ENCODE peak calls at places on chromosomes 5 and 9, in six cellular contexts. One of them, this sample, is unnamed.

GRCh38 chr5:119287547-119288073 is 68.2 kb upstream of the TNFAIP8 start:
- DNase-seq in prostate gland: no peak
- DNase-seq in ovary: no peak
- DNase-seq in heart left ventricle: no peak
- DNase-seq in transverse colon: no peak
- DNase-seq in sigmoid colon: no peak
- DNase-seq in this sample: no peak

GRCh38 chr5:124902097-124902821 is 155.8 kb upstream of the ZNF608 start:
- DNase-seq in prostate gland: no peak
- DNase-seq in ovary: no peak
- DNase-seq in heart left ventricle: no peak
- DNase-seq in transverse colon: no peak
- DNase-seq in sigmoid colon: no peak
- DNase-seq in this sample: no peak

GRCh38 chr5:1315709-1316587 is 21.1 kb upstream of the TERT start:
- DNase-seq in prostate gland: peak; percentile 92
- DNase-seq in ovary: no peak
- DNase-seq in heart left ventricle: no peak
- DNase-seq in transverse colon: peak; percentile 88
- DNase-seq in sigmoid colon: peak; percentile 53
- DNase-seq in this sample: no peak

GRCh38 chr5:164289526-164289925 is 784.1 kb downstream of the MAT2B start:
- DNase-seq in prostate gland: no peak
- DNase-seq in ovary: no peak
- DNase-seq in heart left ventricle: no peak
- DNase-seq in transverse colon: no peak
- DNase-seq in sigmoid colon: no peak
- DNase-seq in this sample: no peak

GRCh38 chr5:170552486-170553122 is 48.8 kb downstream of the KCNIP1 start:
- DNase-seq in prostate gland: no peak
- DNase-seq in ovary: peak; percentile 75
- DNase-seq in heart left ventricle: peak; percentile 85
- DNase-seq in transverse colon: peak; percentile 62
- DNase-seq in sigmoid colon: peak; percentile 93
- DNase-seq in this sample: no peak

GRCh38 chr9:5336683-5337082 is 3.0 kb downstream of the RLN1 start:
- DNase-seq in prostate gland: no peak
- DNase-seq in ovary: no peak
- DNase-seq in heart left ventricle: no peak
- DNase-seq in transverse colon: no peak
- DNase-seq in sigmoid colon: no peak
- DNase-seq in this sample: no peak

GRCh38 chr9:127942152-127943010 is 4.7 kb upstream of the DPM2 start:
- DNase-seq in prostate gland: peak; percentile 53
- DNase-seq in ovary: peak; percentile 77
- DNase-seq in heart left ventricle: peak; percentile 63
- DNase-seq in transverse colon: peak; percentile 63
- DNase-seq in sigmoid colon: peak; percentile 91
- DNase-seq in this sample: no peak

GRCh38 chr5:109470263-109470662 is 60.5 kb upstream of the PJA2 start:
- DNase-seq in prostate gland: no peak
- DNase-seq in ovary: no peak
- DNase-seq in heart left ventricle: no peak
- DNase-seq in transverse colon: no peak
- DNase-seq in sigmoid colon: no peak
- DNase-seq in this sample: no peak

GRCh38 chr9:133321411-133321935 is 14.5 kb downstream of the SURF6 start:
- DNase-seq in prostate gland: no peak
- DNase-seq in ovary: no peak
- DNase-seq in heart left ventricle: no peak
- DNase-seq in transverse colon: no peak
- DNase-seq in sigmoid colon: peak; percentile 56
- DNase-seq in this sample: peak; percentile 39

GRCh38 chr5:1480217-1480616 is 35.0 kb upstream of the SLC6A3 start:
- DNase-seq in prostate gland: no peak
- DNase-seq in ovary: no peak
- DNase-seq in heart left ventricle: peak; percentile 56
- DNase-seq in transverse colon: peak; percentile 51
- DNase-seq in sigmoid colon: no peak
- DNase-seq in this sample: no peak

GRCh38 chr5:172846677-172847076 is 12.6 kb downstream of the ERGIC1 start:
- DNase-seq in prostate gland: no peak
- DNase-seq in ovary: no peak
- DNase-seq in heart left ventricle: no peak
- DNase-seq in transverse colon: no peak
- DNase-seq in sigmoid colon: no peak
- DNase-seq in this sample: no peak

GRCh38 chr5:151199581-151200185 is 24.2 kb downstream of the CCDC69 start:
- DNase-seq in prostate gland: no peak
- DNase-seq in ovary: no peak
- DNase-seq in heart left ventricle: no peak
- DNase-seq in transverse colon: no peak
- DNase-seq in sigmoid colon: no peak
- DNase-seq in this sample: peak; percentile 28
- TF ChIP-seq POLR2A in prostate gland: no peak
- TF ChIP-seq POLR2A in ovary: no peak
- TF ChIP-seq POLR2A in heart left ventricle: no peak
- TF ChIP-seq POLR2A in transverse colon: no peak
- TF ChIP-seq POLR2A in sigmoid colon: no peak
- TF ChIP-seq POLR2A in this sample: no peak

DNA sequence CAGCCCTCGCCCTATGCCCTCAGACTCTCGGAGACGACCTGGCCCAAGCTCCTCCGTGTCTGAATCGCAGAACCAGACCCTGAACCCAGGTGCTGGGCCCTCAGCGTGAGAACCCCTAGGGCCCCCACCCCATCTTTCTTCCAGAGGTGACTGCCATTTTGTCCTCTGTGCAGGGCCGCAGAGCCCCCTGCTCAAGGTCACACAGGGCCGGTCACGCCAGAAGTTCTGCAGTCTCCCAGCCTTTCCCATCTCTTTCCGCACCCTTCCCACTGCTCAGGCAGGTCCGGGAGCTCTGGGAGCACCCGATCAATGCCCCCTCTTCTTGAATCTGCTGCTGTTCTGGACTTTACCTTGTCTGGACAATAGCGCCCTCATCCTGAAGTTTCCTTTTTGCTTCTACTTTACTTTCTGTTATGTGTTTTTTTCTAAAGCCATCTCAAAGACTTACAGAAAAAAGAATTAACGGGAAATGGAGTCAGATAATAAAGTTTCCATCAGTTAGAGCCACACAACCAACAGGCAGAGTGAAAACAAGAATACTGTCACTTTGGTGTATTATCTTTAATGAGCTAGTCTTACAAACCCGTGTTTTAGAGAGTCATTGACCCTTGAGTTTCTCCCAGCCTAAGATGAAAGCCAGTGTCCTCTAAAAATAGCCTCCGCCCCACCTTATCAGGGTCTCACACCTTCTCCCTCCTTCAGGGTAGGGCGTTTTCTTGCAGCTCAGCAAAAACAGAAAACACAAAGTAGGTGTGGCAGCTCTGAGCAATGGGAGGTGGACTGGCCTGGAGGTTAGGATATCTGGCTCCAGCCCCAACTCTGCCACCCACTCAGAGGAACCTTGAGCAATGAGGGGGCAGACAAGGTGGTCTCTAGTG is 1.8 kb downstream of the TMOD1 start:
- DNase-seq in prostate gland: no peak
- DNase-seq in ovary: no peak
- DNase-seq in heart left ventricle: no peak
- DNase-seq in transverse colon: no peak
- DNase-seq in sigmoid colon: no peak
- DNase-seq in this sample: no peak
- TF ChIP-seq POLR2A in prostate gland: no peak
- TF ChIP-seq POLR2A in ovary: no peak
- TF ChIP-seq POLR2A in heart left ventricle: no peak
- TF ChIP-seq POLR2A in transverse colon: no peak
- TF ChIP-seq POLR2A in sigmoid colon: no peak
- TF ChIP-seq POLR2A in this sample: no peak

GRCh38 chr5:134578578-134579283 is 53.3 kb downstream of the JADE2 start:
- DNase-seq in prostate gland: no peak
- DNase-seq in ovary: peak; percentile 26
- DNase-seq in heart left ventricle: no peak
- DNase-seq in transverse colon: no peak
- DNase-seq in sigmoid colon: peak; percentile 61
- DNase-seq in this sample: no peak

GRCh38 chr5:134576386-134577021 is 51.0 kb downstream of the JADE2 start:
- DNase-seq in prostate gland: no peak
- DNase-seq in ovary: peak; percentile 18
- DNase-seq in heart left ventricle: no peak
- DNase-seq in transverse colon: no peak
- DNase-seq in sigmoid colon: no peak
- DNase-seq in this sample: no peak

GRCh38 chr5:134577796-134578577 is 52.5 kb downstream of the JADE2 start:
- DNase-seq in prostate gland: peak; percentile 78
- DNase-seq in ovary: peak; percentile 84
- DNase-seq in heart left ventricle: peak; percentile 71
- DNase-seq in transverse colon: peak; percentile 84
- DNase-seq in sigmoid colon: peak; percentile 87
- DNase-seq in this sample: peak; percentile 95

GRCh38 chr5:134575316-134575715 is 49.8 kb downstream of the JADE2 start:
- DNase-seq in prostate gland: no peak
- DNase-seq in ovary: no peak
- DNase-seq in heart left ventricle: no peak
- DNase-seq in transverse colon: no peak
- DNase-seq in sigmoid colon: no peak
- DNase-seq in this sample: no peak

DNA sequence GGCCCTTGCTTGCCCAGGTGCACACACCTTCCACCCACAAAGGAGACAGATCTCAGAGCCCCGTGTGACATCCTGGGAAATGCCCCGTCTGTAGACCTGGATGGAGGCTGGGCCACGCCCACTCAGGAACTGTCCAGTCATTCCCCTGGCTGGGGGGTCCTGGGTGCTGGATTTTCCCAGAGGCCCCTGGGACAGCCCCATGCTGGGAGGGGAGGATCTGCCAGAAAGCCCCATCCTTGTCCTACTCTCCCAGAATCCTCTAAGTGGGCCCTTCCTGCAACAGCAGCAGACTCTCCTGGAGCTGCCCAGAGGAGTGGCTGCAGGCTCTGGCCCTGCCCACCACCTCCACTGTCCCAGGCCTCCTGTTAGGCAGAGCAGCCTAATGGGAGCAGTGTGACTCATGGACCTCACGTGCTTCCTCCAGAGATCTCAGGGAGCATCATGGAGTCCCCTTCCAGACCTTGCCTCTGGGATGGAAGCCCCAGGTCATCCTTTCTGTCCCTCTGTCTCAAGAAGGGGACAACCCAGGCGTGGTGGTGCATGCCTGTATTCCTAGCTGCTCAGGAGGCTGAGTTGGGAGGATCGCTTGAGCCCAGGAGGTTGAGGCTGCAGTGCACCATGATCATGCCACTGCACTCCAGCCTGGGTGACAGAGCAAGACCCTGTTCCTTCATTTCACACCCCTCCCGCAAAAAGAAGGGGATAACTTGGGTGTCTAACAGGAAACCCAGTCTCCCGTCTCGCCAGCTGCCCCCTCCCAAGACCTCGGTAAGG is 51.7 kb downstream of the JADE2 start:
- DNase-seq in prostate gland: no peak
- DNase-seq in ovary: no peak
- DNase-seq in heart left ventricle: no peak
- DNase-seq in transverse colon: no peak
- DNase-seq in sigmoid colon: no peak
- DNase-seq in this sample: no peak
- TF ChIP-seq POLR2A in prostate gland: no peak
- TF ChIP-seq POLR2A in ovary: no peak
- TF ChIP-seq POLR2A in heart left ventricle: no peak
- TF ChIP-seq POLR2A in transverse colon: no peak
- TF ChIP-seq POLR2A in sigmoid colon: no peak
- TF ChIP-seq POLR2A in this sample: no peak

GRCh38 chr9:120854596-120855327 is 12.0 kb upstream of the PSMD5 start:
- DNase-seq in prostate gland: no peak
- DNase-seq in ovary: no peak
- DNase-seq in heart left ventricle: no peak
- DNase-seq in transverse colon: no peak
- DNase-seq in sigmoid colon: no peak
- DNase-seq in this sample: no peak

GRCh38 chr9:120853198-120853597 is 10.5 kb upstream of the PSMD5 start:
- DNase-seq in prostate gland: no peak
- DNase-seq in ovary: no peak
- DNase-seq in heart left ventricle: no peak
- DNase-seq in transverse colon: no peak
- DNase-seq in sigmoid colon: no peak
- DNase-seq in this sample: no peak

GRCh38 chr9:120852240-120853018 is 9.7 kb upstream of the PSMD5 start:
- DNase-seq in prostate gland: no peak
- DNase-seq in ovary: no peak
- DNase-seq in heart left ventricle: no peak
- DNase-seq in transverse colon: no peak
- DNase-seq in sigmoid colon: no peak
- DNase-seq in this sample: no peak

GRCh38 chr9:120850315-120850714 is 7.6 kb upstream of the PSMD5 start:
- DNase-seq in prostate gland: no peak
- DNase-seq in ovary: no peak
- DNase-seq in heart left ventricle: no peak
- DNase-seq in transverse colon: no peak
- DNase-seq in sigmoid colon: no peak
- DNase-seq in this sample: no peak

GRCh38 chr9:120851386-120851922 is 8.7 kb upstream of the PSMD5 start:
- DNase-seq in prostate gland: no peak
- DNase-seq in ovary: no peak
- DNase-seq in heart left ventricle: no peak
- DNase-seq in transverse colon: no peak
- DNase-seq in sigmoid colon: no peak
- DNase-seq in this sample: no peak
- TF ChIP-seq POLR2A in prostate gland: no peak
- TF ChIP-seq POLR2A in ovary: no peak
- TF ChIP-seq POLR2A in heart left ventricle: no peak
- TF ChIP-seq POLR2A in transverse colon: no peak
- TF ChIP-seq POLR2A in sigmoid colon: no peak
- TF ChIP-seq POLR2A in this sample: no peak

DNA sequence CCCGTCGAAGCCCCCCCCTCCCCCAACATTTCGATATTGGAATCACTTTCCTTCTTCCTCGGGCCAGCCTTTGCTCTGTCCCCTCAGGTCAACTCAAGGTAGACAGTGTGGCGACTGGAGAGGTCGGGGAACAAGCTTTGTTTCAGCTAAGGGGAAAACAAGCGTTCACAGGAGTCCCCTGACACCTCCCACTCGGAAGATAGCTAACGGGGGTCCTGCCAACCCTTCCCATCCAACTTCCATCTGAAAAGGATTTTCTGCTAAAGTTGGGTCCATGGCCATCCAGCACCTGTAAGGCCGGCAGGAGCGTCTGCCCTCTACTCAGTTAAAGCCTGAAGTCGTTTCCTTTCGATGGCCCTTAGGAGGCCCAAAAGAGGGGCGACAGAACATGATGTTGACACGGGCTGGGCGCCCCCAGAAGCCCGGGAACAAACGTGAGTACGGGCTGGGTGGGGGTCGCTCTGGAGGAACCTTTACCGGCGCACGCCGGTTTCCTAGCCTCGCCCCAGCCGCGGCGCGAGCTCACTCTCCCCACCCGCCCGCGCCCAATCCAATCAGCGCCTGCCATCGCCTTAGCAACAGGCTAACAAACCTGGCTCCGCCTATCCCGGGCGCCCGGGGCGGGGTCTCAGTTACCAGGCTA is 2.5 kb downstream of the ARRDC3 start:
- DNase-seq in prostate gland: peak; percentile 99
- DNase-seq in ovary: peak; percentile 98
- DNase-seq in heart left ventricle: peak; percentile 99
- DNase-seq in transverse colon: peak; percentile 99
- DNase-seq in sigmoid colon: peak; percentile 99
- DNase-seq in this sample: peak; percentile 100
- TF ChIP-seq POLR2A in prostate gland: peak; percentile 88
- TF ChIP-seq POLR2A in ovary: peak; percentile 94
- TF ChIP-seq POLR2A in heart left ventricle: peak; percentile 77
- TF ChIP-seq POLR2A in transverse colon: peak; percentile 94
- TF ChIP-seq POLR2A in sigmoid colon: peak; percentile 85
- TF ChIP-seq POLR2A in this sample: peak; percentile 54

GRCh38 chr5:168579206-168579986 is at the start of gene PANK3:
- DNase-seq in prostate gland: peak; percentile 99
- DNase-seq in ovary: peak; percentile 98
- DNase-seq in heart left ventricle: peak; percentile 99
- DNase-seq in transverse colon: peak; percentile 98
- DNase-seq in sigmoid colon: peak; percentile 100
- DNase-seq in this sample: peak; percentile 99
- TF ChIP-seq POLR2A in prostate gland: peak; percentile 84
- TF ChIP-seq POLR2A in ovary: peak; percentile 88
- TF ChIP-seq POLR2A in heart left ventricle: peak; percentile 85
- TF ChIP-seq POLR2A in transverse colon: peak; percentile 91
- TF ChIP-seq POLR2A in sigmoid colon: no peak
- TF ChIP-seq POLR2A in this sample: peak; percentile 79

This sample was measured in lower leg skin.